ENCODE peak calls at places on chromosomes 3 and 15, in ten cellular contexts. One of them, this sample, is unnamed.

GRCh38 chr3:72904156-72904555 is 16.3 kb downstream of the GXYLT2 start:
- DNase-seq in right cardiac atrium: no peak
- DNase-seq in A172: no peak
- DNase-seq in heart right ventricle: no peak
- DNase-seq in memory B cell: no peak
- DNase-seq in erythroblast: no peak
- DNase-seq in iPS-NIHi11: no peak
- DNase-seq in AG04450: no peak
- DNase-seq in dermis microvascular lymphatic vessel endothelial cell: no peak
- DNase-seq in GM04504: no peak
- DNase-seq in this sample: no peak

GRCh38 chr3:15815696-15816095 is 17.9 kb upstream of the ANKRD28 start:
- DNase-seq in right cardiac atrium: no peak
- DNase-seq in A172: peak; percentile 64
- DNase-seq in heart right ventricle: no peak
- DNase-seq in memory B cell: no peak
- DNase-seq in erythroblast: peak; percentile 43
- DNase-seq in iPS-NIHi11: no peak
- DNase-seq in AG04450: peak; percentile 54
- DNase-seq in dermis microvascular lymphatic vessel endothelial cell: peak; percentile 68
- DNase-seq in GM04504: no peak
- DNase-seq in this sample: peak; percentile 67

GRCh38 chr3:174644287-174644686 is 214.8 kb upstream of the NAALADL2 start:
- DNase-seq in right cardiac atrium: no peak
- DNase-seq in A172: no peak
- DNase-seq in heart right ventricle: no peak
- DNase-seq in memory B cell: no peak
- DNase-seq in erythroblast: no peak
- DNase-seq in iPS-NIHi11: no peak
- DNase-seq in AG04450: no peak
- DNase-seq in dermis microvascular lymphatic vessel endothelial cell: no peak
- DNase-seq in GM04504: no peak
- DNase-seq in this sample: no peak

GRCh38 chr15:29040367-29040745 is 154.6 kb downstream of the APBA2 start:
- DNase-seq in right cardiac atrium: no peak
- DNase-seq in A172: no peak
- DNase-seq in heart right ventricle: no peak
- DNase-seq in memory B cell: no peak
- DNase-seq in erythroblast: no peak
- DNase-seq in iPS-NIHi11: peak; percentile 36
- DNase-seq in AG04450: peak; percentile 30
- DNase-seq in dermis microvascular lymphatic vessel endothelial cell: no peak
- DNase-seq in GM04504: no peak
- DNase-seq in this sample: no peak

GRCh38 chr3:87503901-87504498 is 227.6 kb upstream of the POU1F1 start:
- DNase-seq in right cardiac atrium: no peak
- DNase-seq in A172: peak; percentile 87
- DNase-seq in heart right ventricle: no peak
- DNase-seq in memory B cell: no peak
- DNase-seq in erythroblast: peak; percentile 56
- DNase-seq in iPS-NIHi11: peak; percentile 67
- DNase-seq in AG04450: peak; percentile 15
- DNase-seq in dermis microvascular lymphatic vessel endothelial cell: peak; percentile 43
- DNase-seq in GM04504: peak; percentile 42
- DNase-seq in this sample: peak; percentile 64

GRCh38 chr15:101121511-101122090 is 130.2 kb downstream of the CHSY1 start:
- DNase-seq in right cardiac atrium: peak; percentile 78
- DNase-seq in A172: peak; percentile 25
- DNase-seq in heart right ventricle: peak; percentile 87
- DNase-seq in memory B cell: peak; percentile 37
- DNase-seq in erythroblast: no peak
- DNase-seq in iPS-NIHi11: peak; percentile 62
- DNase-seq in AG04450: no peak
- DNase-seq in dermis microvascular lymphatic vessel endothelial cell: no peak
- DNase-seq in GM04504: no peak
- DNase-seq in this sample: peak; percentile 18

GRCh38 chr3:117052356-117052755 is 342.8 kb downstream of the TUSC7 start:
- DNase-seq in right cardiac atrium: no peak
- DNase-seq in A172: no peak
- DNase-seq in heart right ventricle: no peak
- DNase-seq in memory B cell: no peak
- DNase-seq in erythroblast: no peak
- DNase-seq in iPS-NIHi11: no peak
- DNase-seq in AG04450: peak; percentile 34
- DNase-seq in dermis microvascular lymphatic vessel endothelial cell: no peak
- DNase-seq in GM04504: peak; percentile 15
- DNase-seq in this sample: peak; percentile 36

GRCh38 chr3:9727041-9727595 is 4.4 kb upstream of the BRPF1 start:
- DNase-seq in right cardiac atrium: no peak
- DNase-seq in A172: no peak
- DNase-seq in heart right ventricle: no peak
- DNase-seq in memory B cell: peak; percentile 52
- DNase-seq in erythroblast: peak; percentile 77
- DNase-seq in iPS-NIHi11: peak; percentile 70
- DNase-seq in AG04450: no peak
- DNase-seq in dermis microvascular lymphatic vessel endothelial cell: no peak
- DNase-seq in GM04504: no peak
- DNase-seq in this sample: no peak

GRCh38 chr15:67820992-67821783 is 4.1 kb upstream of the SKOR1 start:
- DNase-seq in right cardiac atrium: peak; percentile 62
- DNase-seq in A172: no peak
- DNase-seq in heart right ventricle: peak; percentile 72
- DNase-seq in memory B cell: no peak
- DNase-seq in erythroblast: peak; percentile 59
- DNase-seq in iPS-NIHi11: peak; percentile 91
- DNase-seq in AG04450: no peak
- DNase-seq in dermis microvascular lymphatic vessel endothelial cell: peak; percentile 38
- DNase-seq in GM04504: no peak
- DNase-seq in this sample: no peak

GRCh38 chr3:158168996-158169573 is 59.2 kb downstream of the RSRC1 start:
- DNase-seq in right cardiac atrium: no peak
- DNase-seq in A172: peak; percentile 6
- DNase-seq in heart right ventricle: no peak
- DNase-seq in memory B cell: no peak
- DNase-seq in erythroblast: no peak
- DNase-seq in iPS-NIHi11: no peak
- DNase-seq in AG04450: no peak
- DNase-seq in dermis microvascular lymphatic vessel endothelial cell: no peak
- DNase-seq in GM04504: no peak
- DNase-seq in this sample: no peak

GRCh38 chr3:31196881-31197364 is 302.5 kb upstream of the GADL1 start:
- DNase-seq in right cardiac atrium: peak; percentile 40
- DNase-seq in A172: peak; percentile 18
- DNase-seq in heart right ventricle: peak; percentile 40
- DNase-seq in memory B cell: no peak
- DNase-seq in erythroblast: no peak
- DNase-seq in iPS-NIHi11: peak; percentile 20
- DNase-seq in AG04450: no peak
- DNase-seq in dermis microvascular lymphatic vessel endothelial cell: no peak
- DNase-seq in GM04504: peak; percentile 72
- DNase-seq in this sample: peak; percentile 61

GRCh38 chr15:60605879-60606304 is 127.0 kb upstream of the ICE2 start:
- DNase-seq in right cardiac atrium: no peak
- DNase-seq in A172: no peak
- DNase-seq in heart right ventricle: no peak
- DNase-seq in memory B cell: no peak
- DNase-seq in erythroblast: no peak
- DNase-seq in iPS-NIHi11: no peak
- DNase-seq in AG04450: peak; percentile 27
- DNase-seq in dermis microvascular lymphatic vessel endothelial cell: peak; percentile 83
- DNase-seq in GM04504: peak; percentile 67
- DNase-seq in this sample: peak; percentile 70

GRCh38 chr3:15647629-15648167 is 46.2 kb downstream of the BTD start:
- DNase-seq in right cardiac atrium: no peak
- DNase-seq in A172: peak; percentile 97
- DNase-seq in heart right ventricle: no peak
- DNase-seq in memory B cell: peak; percentile 33
- DNase-seq in erythroblast: no peak
- DNase-seq in iPS-NIHi11: no peak
- DNase-seq in AG04450: peak; percentile 90
- DNase-seq in dermis microvascular lymphatic vessel endothelial cell: peak; percentile 83
- DNase-seq in GM04504: peak; percentile 93
- DNase-seq in this sample: peak; percentile 89

GRCh38 chr15:60660290-60661051 is 181.5 kb upstream of the ICE2 start:
- DNase-seq in right cardiac atrium: no peak
- DNase-seq in A172: peak; percentile 23
- DNase-seq in heart right ventricle: no peak
- DNase-seq in memory B cell: no peak
- DNase-seq in erythroblast: no peak
- DNase-seq in iPS-NIHi11: no peak
- DNase-seq in AG04450: no peak
- DNase-seq in dermis microvascular lymphatic vessel endothelial cell: no peak
- DNase-seq in GM04504: peak; percentile 63
- DNase-seq in this sample: peak; percentile 84

This sample was measured in stromal cell of bone marrow.